ENCODE peak calls at places on chromosomes 2 and 18, in nine cellular contexts. G is esophagus muscularis mucosa; N is IMR-90; Q is CD8-positive, alpha-beta memory T cell; I is esophagus squamous epithelium; U is AG04450; W is ovary; R is WERI-Rb-1; T is brain microvascular endothelial cell. P is an unnamed sample.

GRCh38 chr2:133568172-133568571 is at the start of gene NCKAP5:
- DNase-seq in G (no peak), N (peak; percentile 82), Q (no peak), I (no peak), U (peak; percentile 43), W (no peak), R (no peak), T (peak; percentile 73), P (no peak)

GRCh38 chr2:202113571-202114142 is 40.6 kb downstream of the KIAA2012 start:
- DNase-seq in G (no peak), N (peak; percentile 45), Q (no peak), I (no peak), U (no peak), W (no peak), R (no peak), T (no peak), P (no peak)

GRCh38 chr2:112924855-112925254 is 13.9 kb downstream of the IL37 start:
- DNase-seq in G (no peak), N (no peak), Q (no peak), I (no peak), U (no peak), W (no peak), R (no peak), T (no peak), P (no peak)

GRCh38 chr2:45299361-45299760 is 290.1 kb upstream of the SIX2 start:
- DNase-seq in G (no peak), N (no peak), Q (no peak), I (no peak), U (no peak), W (no peak), R (no peak), T (no peak), P (no peak)

GRCh38 chr2:215698566-215698965 is 262.7 kb upstream of the FN1 start:
- DNase-seq in G (no peak), N (peak; percentile 96), Q (no peak), I (no peak), U (peak; percentile 87), W (no peak), R (no peak), T (peak; percentile 96), P (no peak)

GRCh38 chr2:219285894-219286425 is 6.8 kb downstream of the DNAJB2 start:
- DNase-seq in G (no peak), N (peak; percentile 57), Q (no peak), I (no peak), U (peak; percentile 29), W (peak; percentile 76), R (peak; percentile 67), T (peak; percentile 28), P (no peak)

GRCh38 chr2:37827911-37828411 is 97.1 kb upstream of the RMDN2 start:
- DNase-seq in G (no peak), N (peak; percentile 89), Q (no peak), I (no peak), U (peak; percentile 66), W (no peak), R (no peak), T (peak; percentile 63), P (no peak)

GRCh38 chr2:43605851-43606250 is 10.0 kb upstream of the THADA start:
- DNase-seq in G (no peak), N (peak; percentile 23), Q (no peak), I (no peak), U (no peak), W (no peak), R (no peak), T (no peak), P (no peak)

GRCh38 chr2:25342372-25343186 is 854 bp upstream of the DNMT3A start:
- DNase-seq in G (no peak), N (peak; percentile 82), Q (peak; percentile 75), I (no peak), U (peak; percentile 48), W (peak; percentile 87), R (peak; percentile 94), T (peak; percentile 51), P (peak; percentile 70)

GRCh38 chr2:72173640-72174321 is 26.1 kb upstream of the CYP26B1 start:
- DNase-seq in G (peak; percentile 79), N (peak; percentile 35), Q (no peak), I (no peak), U (no peak), W (no peak), R (no peak), T (peak; percentile 69), P (no peak)

GRCh38 chr2:19059076-19059475 is 299.3 kb downstream of the OSR1 start:
- DNase-seq in G (no peak), N (no peak), Q (no peak), I (no peak), U (no peak), W (no peak), R (no peak), T (no peak), P (no peak)

GRCh38 chr2:1802469-1803216 is 58.3 kb upstream of the PXDN start:
- DNase-seq in G (no peak), N (no peak), Q (no peak), I (no peak), U (no peak), W (no peak), R (no peak), T (no peak), P (no peak)
- H3K27ac ChIP-seq in G (no peak overlapping the region), N (no peak overlapping the region), Q (no peak overlapping the region), I (no peak overlapping the region), U (no peak overlapping the region), W (no peak overlapping the region), R (no peak overlapping the region), T (no peak overlapping the region), P (no peak overlapping the region)

GRCh38 chr2:207505180-207505579 is 24.6 kb upstream of the CREB1 start:
- DNase-seq in G (peak; percentile 19), N (no peak), Q (no peak), I (no peak), U (no peak), W (no peak), R (no peak), T (no peak), P (no peak)
- H3K27ac ChIP-seq in G (peak overlapping the region; percentile 62), N (peak overlapping the region; percentile 49), Q (no peak overlapping the region), I (peak overlapping the region; percentile 16), U (no peak overlapping the region), W (no peak overlapping the region), R (no peak overlapping the region), T (peak overlapping the region; percentile 44), P (no peak overlapping the region)

GRCh38 chr2:105787376-105788318 is 42.9 kb downstream of the NCK2 start:
- DNase-seq in G (no peak), N (no peak), Q (no peak), I (no peak), U (no peak), W (no peak), R (no peak), T (no peak), P (no peak)

GRCh38 chr2:105786231-105787230 is 41.8 kb downstream of the NCK2 start:
- DNase-seq in G (no peak), N (no peak), Q (no peak), I (no peak), U (no peak), W (no peak), R (no peak), T (no peak), P (no peak)

GRCh38 chr2:105790467-105791118 is 45.9 kb downstream of the NCK2 start:
- DNase-seq in G (no peak), N (no peak), Q (no peak), I (no peak), U (no peak), W (no peak), R (no peak), T (no peak), P (no peak)

GRCh38 chr2:105789745-105790466 is 45.2 kb downstream of the NCK2 start:
- DNase-seq in G (no peak), N (peak; percentile 74), Q (peak; percentile 51), I (no peak), U (peak; percentile 8), W (no peak), R (no peak), T (peak; percentile 40), P (peak; percentile 41)

GRCh38 chr2:105788670-105789290 is 44.1 kb downstream of the NCK2 start:
- DNase-seq in G (no peak), N (peak; percentile 53), Q (no peak), I (no peak), U (no peak), W (no peak), R (no peak), T (peak; percentile 38), P (no peak)
- H3K27ac ChIP-seq in G (no peak overlapping the region), N (peak overlapping the region; percentile 50), Q (no peak overlapping the region), I (no peak overlapping the region), U (no peak overlapping the region), W (no peak overlapping the region), R (no peak overlapping the region), T (no peak overlapping the region), P (peak overlapping the region; percentile 76)

GRCh38 chr18:56672981-56673380 is 21.8 kb downstream of the WDR7 start:
- DNase-seq in G (no peak), N (no peak), Q (no peak), I (no peak), U (no peak), W (no peak), R (no peak), T (no peak), P (no peak)
- H3K27ac ChIP-seq in G (no peak overlapping the region), N (no peak overlapping the region), Q (no peak overlapping the region), I (no peak overlapping the region), U (no peak overlapping the region), W (no peak overlapping the region), R (no peak overlapping the region), T (no peak overlapping the region), P (no peak overlapping the region)

GRCh38 chr2:168165418-168165817 is 82.0 kb downstream of the STK39 start:
- DNase-seq in G (no peak), N (no peak), Q (no peak), I (no peak), U (no peak), W (no peak), R (no peak), T (peak; percentile 36), P (no peak)
- H3K27ac ChIP-seq in G (no peak overlapping the region), N (no peak overlapping the region), Q (no peak overlapping the region), I (no peak overlapping the region), U (no peak overlapping the region), W (no peak overlapping the region), R (no peak overlapping the region), T (no peak overlapping the region), P (no peak overlapping the region)

DNA sequence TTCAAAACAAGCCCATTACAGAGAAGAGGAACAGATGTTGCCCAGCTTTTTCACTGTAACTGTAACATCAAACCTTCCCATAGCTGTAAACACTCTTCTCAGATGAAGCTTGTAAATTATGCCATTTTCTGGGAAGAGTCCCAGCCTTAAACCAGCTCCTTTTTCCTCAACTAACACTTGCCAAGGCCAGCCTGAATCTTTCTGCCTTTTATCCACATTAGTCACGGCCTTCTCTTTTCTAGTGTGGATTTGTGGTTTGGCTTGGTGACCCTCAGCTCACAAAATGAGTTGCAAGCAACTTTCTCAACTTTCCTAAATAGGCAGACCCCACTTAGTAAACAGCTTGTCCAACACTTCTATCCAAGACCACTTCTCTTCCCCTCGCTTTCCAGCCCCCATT is 90.2 kb downstream of the CABLES1 start:
- DNase-seq in G (no peak), N (peak; percentile 97), Q (no peak), I (no peak), U (peak; percentile 97), W (no peak), R (no peak), T (peak; percentile 79), P (no peak)
- H3K27ac ChIP-seq in G (peak overlapping the region; percentile 56), N (peak overlapping the region; percentile 99), Q (no peak overlapping the region), I (peak overlapping the region; percentile 85), U (peak overlapping the region; percentile 87), W (peak overlapping the region; percentile 17), R (no peak overlapping the region), T (peak overlapping the region; percentile 90), P (no peak overlapping the region)

DNA sequence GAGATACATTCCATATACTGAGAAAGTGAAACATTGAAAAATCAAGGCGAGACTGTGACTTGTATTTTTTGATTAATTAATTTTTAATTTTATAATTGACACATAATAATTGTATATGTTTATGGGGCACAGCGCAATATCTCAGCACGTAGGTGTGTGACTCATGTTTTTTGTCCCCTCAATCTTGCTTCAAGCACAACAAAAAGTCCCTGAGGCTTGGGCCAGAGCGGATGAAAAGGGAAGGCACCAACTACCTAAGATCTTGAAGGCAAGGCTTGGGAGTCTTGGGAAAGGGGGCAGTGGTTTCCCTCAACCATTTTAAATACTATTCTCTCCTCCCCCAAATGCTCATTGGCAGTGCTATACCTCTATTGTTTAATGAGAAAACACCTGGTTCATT is 9.9 kb downstream of the SGPP2 start:
- DNase-seq in G (peak; percentile 87), N (no peak), Q (no peak), I (no peak), U (no peak), W (no peak), R (no peak), T (no peak), P (no peak)
- H3K27ac ChIP-seq in G (no peak overlapping the region), N (no peak overlapping the region), Q (no peak overlapping the region), I (no peak overlapping the region), U (no peak overlapping the region), W (no peak overlapping the region), R (no peak overlapping the region), T (no peak overlapping the region), P (no peak overlapping the region)